ENCODE peak calls at places on chromosomes 6 and 20, in ten cellular contexts. One of them, this sample, is unnamed.

GRCh38 chr6:157941101-157941863 is 40.4 kb upstream of the SYNJ2 start:
- DNase-seq in uterus: no peak
- DNase-seq in IMR-90: no peak
- DNase-seq in ascending aorta: no peak
- DNase-seq in effector memory CD4-positive, alpha-beta T cell: no peak
- DNase-seq in endodermal cell: no peak
- DNase-seq in adrenal gland: no peak
- DNase-seq in cardiac muscle cell: no peak
- DNase-seq in CD8-positive, alpha-beta T cell: no peak
- DNase-seq in MM.1S: no peak
- DNase-seq in this sample: no peak

GRCh38 chr20:35883778-35884540 is 70.3 kb downstream of the SCAND1 start:
- DNase-seq in adrenal gland: peak; percentile 84
- DNase-seq in MM.1S: peak; percentile 54
- DNase-seq in ascending aorta: peak; percentile 56
- DNase-seq in IMR-90: peak; percentile 100
- DNase-seq in effector memory CD4-positive, alpha-beta T cell: peak; percentile 5
- DNase-seq in CD8-positive, alpha-beta T cell: peak; percentile 75
- DNase-seq in endodermal cell: peak; percentile 89
- DNase-seq in uterus: peak; percentile 89
- DNase-seq in cardiac muscle cell: peak; percentile 82
- DNase-seq in this sample: peak; percentile 72

GRCh38 chr20:18001131-18001921 is 32.5 kb downstream of the MGME1 start:
- DNase-seq in MM.1S: no peak
- DNase-seq in adrenal gland: peak; percentile 88
- DNase-seq in effector memory CD4-positive, alpha-beta T cell: no peak
- DNase-seq in endodermal cell: peak; percentile 70
- DNase-seq in CD8-positive, alpha-beta T cell: no peak
- DNase-seq in uterus: peak; percentile 55
- DNase-seq in ascending aorta: peak; percentile 26
- DNase-seq in cardiac muscle cell: no peak
- DNase-seq in IMR-90: peak; percentile 69
- DNase-seq in this sample: peak; percentile 14

GRCh38 chr6:157630463-157631080 is 192.5 kb upstream of the SNX9 start:
- DNase-seq in ascending aorta: no peak
- DNase-seq in effector memory CD4-positive, alpha-beta T cell: no peak
- DNase-seq in IMR-90: no peak
- DNase-seq in CD8-positive, alpha-beta T cell: no peak
- DNase-seq in MM.1S: no peak
- DNase-seq in endodermal cell: no peak
- DNase-seq in uterus: no peak
- DNase-seq in adrenal gland: no peak
- DNase-seq in cardiac muscle cell: no peak
- DNase-seq in this sample: no peak

GRCh38 chr6:27303613-27304272 is 8.3 kb downstream of the POM121L2 start:
- DNase-seq in MM.1S: no peak
- DNase-seq in endodermal cell: peak; percentile 69
- DNase-seq in effector memory CD4-positive, alpha-beta T cell: no peak
- DNase-seq in uterus: no peak
- DNase-seq in CD8-positive, alpha-beta T cell: no peak
- DNase-seq in cardiac muscle cell: no peak
- DNase-seq in IMR-90: no peak
- DNase-seq in ascending aorta: no peak
- DNase-seq in adrenal gland: no peak
- DNase-seq in this sample: no peak

GRCh38 chr20:5845686-5846651 is 95.8 kb downstream of the SHLD1 start:
- DNase-seq in endodermal cell: no peak
- DNase-seq in IMR-90: peak; percentile 45
- DNase-seq in ascending aorta: no peak
- DNase-seq in MM.1S: peak; percentile 22
- DNase-seq in adrenal gland: no peak
- DNase-seq in cardiac muscle cell: no peak
- DNase-seq in effector memory CD4-positive, alpha-beta T cell: no peak
- DNase-seq in uterus: no peak
- DNase-seq in CD8-positive, alpha-beta T cell: no peak
- DNase-seq in this sample: no peak

GRCh38 chr20:11195899-11196558 is 522.2 kb upstream of the JAG1 start:
- DNase-seq in CD8-positive, alpha-beta T cell: no peak
- DNase-seq in ascending aorta: no peak
- DNase-seq in endodermal cell: no peak
- DNase-seq in adrenal gland: no peak
- DNase-seq in effector memory CD4-positive, alpha-beta T cell: no peak
- DNase-seq in uterus: peak; percentile 35
- DNase-seq in IMR-90: peak; percentile 95
- DNase-seq in cardiac muscle cell: peak; percentile 31
- DNase-seq in MM.1S: no peak
- DNase-seq in this sample: no peak

GRCh38 chr6:27867941-27868705 is 44.1 kb downstream of the OR2B2 start:
- DNase-seq in CD8-positive, alpha-beta T cell: no peak
- DNase-seq in endodermal cell: peak; percentile 52
- DNase-seq in adrenal gland: no peak
- DNase-seq in uterus: no peak
- DNase-seq in IMR-90: peak; percentile 8
- DNase-seq in ascending aorta: no peak
- DNase-seq in effector memory CD4-positive, alpha-beta T cell: no peak
- DNase-seq in cardiac muscle cell: no peak
- DNase-seq in MM.1S: no peak
- DNase-seq in this sample: no peak

GRCh38 chr20:60787264-60787663 is 464.8 kb upstream of the CDH4 start:
- DNase-seq in adrenal gland: no peak
- DNase-seq in IMR-90: no peak
- DNase-seq in endodermal cell: no peak
- DNase-seq in uterus: no peak
- DNase-seq in MM.1S: no peak
- DNase-seq in effector memory CD4-positive, alpha-beta T cell: no peak
- DNase-seq in cardiac muscle cell: no peak
- DNase-seq in CD8-positive, alpha-beta T cell: no peak
- DNase-seq in ascending aorta: no peak
- DNase-seq in this sample: no peak

GRCh38 chr6:129707882-129708495 is 2.0 kb downstream of the ARHGAP18 start:
- DNase-seq in uterus: no peak
- DNase-seq in effector memory CD4-positive, alpha-beta T cell: no peak
- DNase-seq in endodermal cell: no peak
- DNase-seq in IMR-90: no peak
- DNase-seq in MM.1S: no peak
- DNase-seq in adrenal gland: no peak
- DNase-seq in CD8-positive, alpha-beta T cell: no peak
- DNase-seq in ascending aorta: no peak
- DNase-seq in cardiac muscle cell: no peak
- DNase-seq in this sample: no peak

GRCh38 chr6:1739680-1740079 is 130.0 kb downstream of the FOXC1 start:
- DNase-seq in endodermal cell: no peak
- DNase-seq in adrenal gland: no peak
- DNase-seq in MM.1S: peak; percentile 29
- DNase-seq in effector memory CD4-positive, alpha-beta T cell: no peak
- DNase-seq in ascending aorta: no peak
- DNase-seq in CD8-positive, alpha-beta T cell: no peak
- DNase-seq in cardiac muscle cell: no peak
- DNase-seq in uterus: no peak
- DNase-seq in IMR-90: no peak
- DNase-seq in this sample: no peak

GRCh38 chr20:36116813-36117441 is 37.6 kb upstream of the EPB41L1 start:
- DNase-seq in adrenal gland: no peak
- DNase-seq in MM.1S: no peak
- DNase-seq in ascending aorta: no peak
- DNase-seq in uterus: no peak
- DNase-seq in endodermal cell: no peak
- DNase-seq in CD8-positive, alpha-beta T cell: no peak
- DNase-seq in cardiac muscle cell: no peak
- DNase-seq in effector memory CD4-positive, alpha-beta T cell: no peak
- DNase-seq in IMR-90: peak; percentile 89
- DNase-seq in this sample: no peak

DNA sequence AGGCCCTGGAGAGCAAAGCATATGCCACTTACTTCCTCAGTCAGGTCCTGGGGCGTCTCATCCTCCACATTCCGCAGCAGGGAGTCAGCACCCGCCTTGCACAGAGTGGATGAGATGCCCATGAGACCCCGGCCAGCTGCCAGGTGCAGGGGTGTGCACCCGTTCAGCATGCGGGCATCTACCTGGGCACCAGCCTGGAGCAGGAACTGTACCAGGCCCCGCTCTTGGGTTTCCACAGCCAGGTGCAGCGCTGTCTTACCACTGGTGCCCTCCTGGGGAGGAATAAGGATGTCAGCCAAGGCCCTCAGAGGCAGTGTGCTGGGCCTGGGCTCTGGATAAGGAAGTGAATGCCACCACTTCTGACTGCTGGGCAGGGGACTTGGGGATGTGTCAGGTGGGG is 2.7 kb upstream of the SLC35B2 start:
- DNase-seq in MM.1S: no peak
- DNase-seq in CD8-positive, alpha-beta T cell: no peak
- DNase-seq in effector memory CD4-positive, alpha-beta T cell: no peak
- DNase-seq in ascending aorta: no peak
- DNase-seq in endodermal cell: no peak
- DNase-seq in uterus: no peak
- DNase-seq in cardiac muscle cell: no peak
- DNase-seq in adrenal gland: no peak
- DNase-seq in IMR-90: no peak
- DNase-seq in this sample: no peak
- H3K4me3 ChIP-seq in MM.1S: no peak overlapping the region
- H3K4me3 ChIP-seq in CD8-positive, alpha-beta T cell: no peak overlapping the region
- H3K4me3 ChIP-seq in effector memory CD4-positive, alpha-beta T cell: no peak overlapping the region
- H3K4me3 ChIP-seq in ascending aorta: no peak overlapping the region
- H3K4me3 ChIP-seq in endodermal cell: no peak overlapping the region
- H3K4me3 ChIP-seq in uterus: no peak overlapping the region
- H3K4me3 ChIP-seq in cardiac muscle cell: no peak overlapping the region
- H3K4me3 ChIP-seq in adrenal gland: no peak overlapping the region
- H3K4me3 ChIP-seq in IMR-90: no peak overlapping the region
- H3K4me3 ChIP-seq in this sample: no peak overlapping the region

GRCh38 chr6:108655840-108656650 is 95.3 kb downstream of the FOXO3 start:
- DNase-seq in CD8-positive, alpha-beta T cell: no peak
- DNase-seq in endodermal cell: no peak
- DNase-seq in cardiac muscle cell: no peak
- DNase-seq in IMR-90: peak; percentile 90
- DNase-seq in effector memory CD4-positive, alpha-beta T cell: no peak
- DNase-seq in MM.1S: no peak
- DNase-seq in ascending aorta: no peak
- DNase-seq in uterus: peak; percentile 66
- DNase-seq in adrenal gland: no peak
- DNase-seq in this sample: peak; percentile 54
- H3K36me3 ChIP-seq in CD8-positive, alpha-beta T cell: no peaks in the 10 kb centered on the region
- H3K36me3 ChIP-seq in endodermal cell: no peaks in the 10 kb centered on the region
- H3K36me3 ChIP-seq in cardiac muscle cell: no peaks in the 10 kb centered on the region
- H3K36me3 ChIP-seq in IMR-90: no peaks in the 10 kb centered on the region
- H3K36me3 ChIP-seq in effector memory CD4-positive, alpha-beta T cell: no peaks in the 10 kb centered on the region
- H3K36me3 ChIP-seq in MM.1S: peaks cover 10% of the 10 kb centered on the region
- H3K36me3 ChIP-seq in ascending aorta: no peaks in the 10 kb centered on the region
- H3K36me3 ChIP-seq in uterus: no peaks in the 10 kb centered on the region
- H3K36me3 ChIP-seq in adrenal gland: no peaks in the 10 kb centered on the region
- H3K36me3 ChIP-seq in this sample: no peaks in the 10 kb centered on the region

GRCh38 chr6:43274916-43275597 is 23.0 kb upstream of the SLC22A7 start:
- DNase-seq in adrenal gland: no peak
- DNase-seq in ascending aorta: no peak
- DNase-seq in cardiac muscle cell: no peak
- DNase-seq in MM.1S: no peak
- DNase-seq in endodermal cell: no peak
- DNase-seq in CD8-positive, alpha-beta T cell: peak; percentile 61
- DNase-seq in effector memory CD4-positive, alpha-beta T cell: no peak
- DNase-seq in IMR-90: no peak
- DNase-seq in uterus: no peak
- DNase-seq in this sample: no peak
- H3K4me3 ChIP-seq in adrenal gland: no peak overlapping the region
- H3K4me3 ChIP-seq in ascending aorta: peak overlapping the region; percentile 40
- H3K4me3 ChIP-seq in cardiac muscle cell: peak overlapping the region; percentile 22
- H3K4me3 ChIP-seq in MM.1S: peak overlapping the region; percentile 36
- H3K4me3 ChIP-seq in endodermal cell: peak overlapping the region; percentile 45
- H3K4me3 ChIP-seq in CD8-positive, alpha-beta T cell: peak overlapping the region; percentile 58
- H3K4me3 ChIP-seq in effector memory CD4-positive, alpha-beta T cell: peak overlapping the region; percentile 62
- H3K4me3 ChIP-seq in IMR-90: peak overlapping the region; percentile 32
- H3K4me3 ChIP-seq in uterus: peak overlapping the region; percentile 6
- H3K4me3 ChIP-seq in this sample: peak overlapping the region; percentile 51

GRCh38 chr6:20486641-20487040 is 47.6 kb upstream of the CDKAL1 start:
- DNase-seq in IMR-90: peak; percentile 19
- DNase-seq in ascending aorta: no peak
- DNase-seq in MM.1S: no peak
- DNase-seq in endodermal cell: no peak
- DNase-seq in uterus: no peak
- DNase-seq in CD8-positive, alpha-beta T cell: no peak
- DNase-seq in adrenal gland: no peak
- DNase-seq in effector memory CD4-positive, alpha-beta T cell: no peak
- DNase-seq in cardiac muscle cell: no peak
- DNase-seq in this sample: no peak
- H3K36me3 ChIP-seq in IMR-90: peaks cover 28% of the 10 kb centered on the region
- H3K36me3 ChIP-seq in ascending aorta: peaks cover 47% of the 10 kb centered on the region
- H3K36me3 ChIP-seq in MM.1S: peaks cover 9% of the 10 kb centered on the region
- H3K36me3 ChIP-seq in endodermal cell: peaks cover 98% of the 10 kb centered on the region
- H3K36me3 ChIP-seq in uterus: no peaks in the 10 kb centered on the region
- H3K36me3 ChIP-seq in CD8-positive, alpha-beta T cell: peaks cover 6% of the 10 kb centered on the region
- H3K36me3 ChIP-seq in adrenal gland: peaks cover 13% of the 10 kb centered on the region
- H3K36me3 ChIP-seq in effector memory CD4-positive, alpha-beta T cell: peaks cover under 1% of the 10 kb centered on the region
- H3K36me3 ChIP-seq in cardiac muscle cell: peaks cover 51% of the 10 kb centered on the region
- H3K36me3 ChIP-seq in this sample: peaks cover 30% of the 10 kb centered on the region

GRCh38 chr6:134398453-134398852 is 80.5 kb upstream of the SGK1 start:
- DNase-seq in cardiac muscle cell: no peak
- DNase-seq in endodermal cell: no peak
- DNase-seq in MM.1S: no peak
- DNase-seq in ascending aorta: no peak
- DNase-seq in effector memory CD4-positive, alpha-beta T cell: no peak
- DNase-seq in uterus: no peak
- DNase-seq in CD8-positive, alpha-beta T cell: no peak
- DNase-seq in adrenal gland: peak; percentile 22
- DNase-seq in IMR-90: no peak
- DNase-seq in this sample: no peak
- H3K4me3 ChIP-seq in cardiac muscle cell: no peak overlapping the region
- H3K4me3 ChIP-seq in endodermal cell: no peak overlapping the region
- H3K4me3 ChIP-seq in MM.1S: no peak overlapping the region
- H3K4me3 ChIP-seq in ascending aorta: no peak overlapping the region
- H3K4me3 ChIP-seq in effector memory CD4-positive, alpha-beta T cell: no peak overlapping the region
- H3K4me3 ChIP-seq in uterus: no peak overlapping the region
- H3K4me3 ChIP-seq in CD8-positive, alpha-beta T cell: no peak overlapping the region
- H3K4me3 ChIP-seq in adrenal gland: no peak overlapping the region
- H3K4me3 ChIP-seq in IMR-90: no peak overlapping the region
- H3K4me3 ChIP-seq in this sample: no peak overlapping the region

GRCh38 chr6:40097590-40097989 is 163.3 kb upstream of the MOCS1 start:
- DNase-seq in CD8-positive, alpha-beta T cell: no peak
- DNase-seq in adrenal gland: no peak
- DNase-seq in endodermal cell: no peak
- DNase-seq in effector memory CD4-positive, alpha-beta T cell: no peak
- DNase-seq in MM.1S: no peak
- DNase-seq in uterus: no peak
- DNase-seq in cardiac muscle cell: no peak
- DNase-seq in IMR-90: no peak
- DNase-seq in ascending aorta: no peak
- DNase-seq in this sample: no peak
- H3K36me3 ChIP-seq in CD8-positive, alpha-beta T cell: no peaks in the 10 kb centered on the region
- H3K36me3 ChIP-seq in adrenal gland: no peaks in the 10 kb centered on the region
- H3K36me3 ChIP-seq in endodermal cell: no peaks in the 10 kb centered on the region
- H3K36me3 ChIP-seq in effector memory CD4-positive, alpha-beta T cell: no peaks in the 10 kb centered on the region
- H3K36me3 ChIP-seq in MM.1S: no peaks in the 10 kb centered on the region
- H3K36me3 ChIP-seq in uterus: no peaks in the 10 kb centered on the region
- H3K36me3 ChIP-seq in cardiac muscle cell: no peaks in the 10 kb centered on the region
- H3K36me3 ChIP-seq in IMR-90: no peaks in the 10 kb centered on the region
- H3K36me3 ChIP-seq in ascending aorta: no peaks in the 10 kb centered on the region
- H3K36me3 ChIP-seq in this sample: no peaks in the 10 kb centered on the region

This sample was measured in heart left ventricle.